ENCODE peak calls at places on chromosome 16, in nine cellular contexts. Z, X, J, V, A, R, E, G and C are unnamed samples.

GRCh38 chr16:84391151-84391873 is 23.0 kb downstream of the ATP2C2 start:
- DNase-seq in G (no peak), Z (no peak), A (no peak), E (no peak), J (no peak), R (no peak), X (no peak), V (no peak), C (no peak)

GRCh38 chr16:31128711-31129567 is 6.6 kb downstream of the PRSS8 start:
- DNase-seq in A (no peak), J (no peak), G (no peak), R (peak), E (peak), Z (no peak), V (no peak), X (no peak), C (no peak)

GRCh38 chr16:23579371-23579770 is 16.7 kb downstream of the NDUFAB1 start:
- DNase-seq in V (no peak), Z (no peak), R (no peak), E (no peak), X (no peak), A (no peak), G (no peak), J (no peak), C (no peak)

GRCh38 chr16:87715658-87716057 is 50.1 kb downstream of the KLHDC4 start:
- DNase-seq in E (no peak), J (no peak), G (no peak), A (no peak), V (no peak), X (no peak), R (no peak), Z (no peak), C (no peak)

GRCh38 chr16:57486858-57487834 is 853 bp upstream of the DOK4 start:
- DNase-seq in V (no peak), X (no peak), J (no peak), E (no peak), R (no peak), A (no peak), G (no peak), Z (no peak), C (no peak)

GRCh38 chr16:7374614-7375174 is 42.0 kb downstream of the RBFOX1 start:
- DNase-seq in A (peak), R (no peak), E (no peak), J (no peak), V (no peak), Z (no peak), X (no peak), G (no peak), C (no peak)

GRCh38 chr16:29148867-29149272 is 164.0 kb downstream of the LAT start:
- DNase-seq in R (no peak), E (peak), A (no peak), V (no peak), G (no peak), Z (no peak), J (no peak), X (no peak), C (no peak)

GRCh38 chr16:16143038-16143763 is 80.1 kb downstream of the ABCC6 start:
- DNase-seq in V (no peak), Z (peak), J (no peak), E (peak), A (no peak), X (no peak), G (peak), R (peak), C (peak)

GRCh38 chr16:31693733-31694132 is 166.0 kb downstream of the AHSP start:
- DNase-seq in E (no peak), Z (no peak), J (no peak), V (no peak), X (no peak), A (no peak), R (no peak), G (no peak), C (no peak)

GRCh38 chr16:10852948-10853347 is 24.1 kb upstream of the CIITA start:
- DNase-seq in E (no peak), X (no peak), G (no peak), V (no peak), R (no peak), Z (no peak), A (no peak), J (no peak), C (no peak)

GRCh38 chr16:2971985-2972784 is 3.0 kb downstream of the PAQR4 start:
- DNase-seq in A (no peak), E (no peak), R (no peak), G (no peak), X (no peak), J (no peak), V (no peak), Z (no peak), C (no peak)

GRCh38 chr16:29806641-29807425 is 504 bp downstream of the MAZ start:
- DNase-seq in A (peak), R (peak), E (peak), X (no peak), Z (peak), J (no peak), G (peak), V (no peak), C (peak)

GRCh38 chr16:11250091-11250785 is 5.8 kb downstream of the SOCS1 start:
- DNase-seq in X (no peak), R (no peak), Z (no peak), G (no peak), A (no peak), J (no peak), V (no peak), E (no peak), C (peak)

GRCh38 chr16:14496786-14497185 is 133.3 kb downstream of the PARN start:
- DNase-seq in V (no peak), J (no peak), G (no peak), R (no peak), Z (no peak), A (no peak), X (no peak), E (no peak), C (no peak)

GRCh38 chr16:51306116-51306515 is 155.0 kb upstream of the SALL1 start:
- DNase-seq in Z (no peak), J (no peak), V (no peak), X (no peak), G (no peak), E (no peak), A (no peak), R (no peak), C (no peak)

GRCh38 chr16:2895813-2896212 is 12.8 kb downstream of the FLYWCH2 start:
- DNase-seq in E (no peak), R (no peak), V (no peak), G (peak), X (no peak), A (no peak), J (no peak), Z (peak), C (no peak)

GRCh38 chr16:85401370-85401916 is 211.7 kb upstream of the GSE1 start:
- DNase-seq in R (no peak), X (no peak), V (no peak), J (no peak), A (no peak), Z (no peak), G (no peak), E (no peak), C (no peak)

GRCh38 chr16:29804020-29804419 is 2.3 kb upstream of the MAZ start:
- DNase-seq in R (no peak), V (no peak), G (no peak), X (no peak), Z (no peak), E (no peak), J (no peak), A (no peak), C (peak)

GRCh38 chr16:4239020-4239419 is 2.9 kb downstream of the SRL start:
- DNase-seq in G (no peak), Z (no peak), E (no peak), A (peak), J (no peak), R (no peak), V (no peak), X (no peak), C (no peak)

GRCh38 chr16:9791566-9791965 is 390.7 kb downstream of the GRIN2A start:
- DNase-seq in G (no peak), J (no peak), A (no peak), R (no peak), V (no peak), X (no peak), E (no peak), Z (no peak), C (no peak)

GRCh38 chr16:24986512-24987303 is 28.5 kb downstream of the ARHGAP17 start:
- DNase-seq in Z (peak), X (no peak), G (peak), V (no peak), A (no peak), J (no peak), R (peak), E (peak), C (no peak)

DNA sequence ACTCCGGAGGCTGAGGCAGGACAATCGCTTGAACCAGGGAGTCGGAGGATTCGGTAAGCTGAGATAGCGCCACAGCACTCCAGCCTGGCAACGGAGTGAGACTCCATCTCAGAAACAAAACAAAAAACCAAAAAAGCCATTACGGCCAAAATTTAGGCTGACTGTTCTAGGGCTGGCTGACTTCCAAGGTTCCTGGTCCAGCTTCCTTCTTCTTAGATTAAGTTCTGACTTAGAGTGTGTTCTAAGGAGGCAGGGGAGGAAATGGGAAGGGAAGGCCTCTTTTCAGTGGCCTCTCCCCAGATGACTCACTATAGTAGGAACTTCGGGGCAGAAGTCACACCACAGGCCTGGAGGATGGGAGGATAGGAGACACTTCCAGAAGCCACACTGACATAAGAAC is 27.7 kb upstream of the CLEC18B start:
- DNase-seq in A (no peak), V (peak), Z (peak), X (no peak), J (peak), G (no peak), R (peak), E (peak), C (no peak)
- TF ChIP-seq REST in A (no peak), V (no peak), Z (no peak), X (no peak), J (no peak), G (no peak), R (no peak), E (no peak), C (no peak)

GRCh38 chr16:27390157-27390556 is 11.8 kb upstream of the IL21R start:
- DNase-seq in E (no peak), A (no peak), J (no peak), R (no peak), G (no peak), X (no peak), V (no peak), Z (no peak), C (no peak)
- H3K4me3 ChIP-seq in E (no peak), A (no peak), J (no peak), R (no peak), G (no peak), X (no peak), V (no peak), Z (no peak), C (no peak)

GRCh38 chr16:54291107-54291980 is 4.8 kb upstream of the IRX3 start:
- DNase-seq in R (no peak), G (no peak), Z (no peak), E (no peak), A (no peak), J (no peak), V (no peak), X (no peak), C (peak)

GRCh38 chr16:54288592-54289241 is 2.1 kb upstream of the IRX3 start:
- DNase-seq in R (no peak), E (no peak), Z (no peak), A (no peak), J (no peak), V (no peak), G (no peak), X (no peak), C (peak)

GRCh38 chr16:54291981-54292487 is 5.4 kb upstream of the IRX3 start:
- DNase-seq in V (no peak), G (no peak), A (no peak), X (no peak), Z (no peak), E (no peak), R (no peak), J (no peak), C (peak)

GRCh38 chr16:54289242-54290051 is 2.9 kb upstream of the IRX3 start:
- DNase-seq in G (no peak), A (no peak), E (no peak), X (no peak), J (no peak), R (no peak), Z (no peak), V (no peak), C (peak)

DNA sequence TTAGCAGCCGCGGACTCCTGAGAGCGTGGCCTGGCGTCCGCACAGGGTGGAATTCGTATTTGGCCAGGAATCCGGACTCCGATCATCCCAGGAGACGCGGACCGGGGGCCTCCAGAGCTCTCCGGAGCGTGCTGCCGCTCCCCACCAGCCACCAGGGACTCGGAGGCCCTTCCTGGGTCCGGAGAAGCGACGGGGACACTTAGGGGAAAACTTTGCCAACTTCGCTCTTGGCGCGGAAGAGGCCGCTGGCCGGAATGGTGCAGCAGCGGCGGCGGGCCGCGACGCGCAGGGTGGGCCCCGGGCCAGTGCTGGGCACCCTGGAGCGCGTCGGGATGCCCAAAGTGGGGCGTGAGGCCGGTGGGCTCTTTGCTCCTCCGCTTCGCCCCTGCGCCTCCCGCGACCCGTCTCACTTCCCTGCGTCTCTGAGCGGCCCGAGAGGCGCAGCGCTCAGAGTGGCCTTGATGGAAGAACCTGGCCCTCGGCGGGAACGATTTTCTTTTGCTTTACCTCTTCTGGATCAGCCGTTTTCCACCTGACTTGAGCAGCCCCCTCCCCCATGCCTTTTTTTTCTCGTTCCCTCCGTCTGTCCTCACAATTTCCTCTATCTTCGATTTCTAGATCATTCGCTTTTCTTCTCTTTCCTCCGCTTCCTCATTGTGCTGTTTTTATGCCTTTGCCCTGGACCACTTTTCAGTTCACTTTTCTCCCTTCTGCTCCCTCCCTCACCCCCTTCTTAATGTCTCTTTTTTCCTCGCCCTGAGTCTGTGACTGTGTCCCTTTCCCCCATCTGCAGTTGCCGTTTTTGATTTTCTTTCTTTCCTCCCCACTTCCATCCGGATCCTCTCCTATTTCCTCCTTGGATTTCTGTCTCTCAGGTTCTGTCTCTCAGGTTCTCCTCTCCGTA is 3.9 kb upstream of the IRX3 start:
- DNase-seq in V (no peak), R (no peak), A (no peak), X (no peak), J (no peak), E (no peak), G (no peak), Z (no peak), C (peak)
- TF ChIP-seq REST in V (no peak), R (no peak), A (no peak), X (no peak), J (no peak), E (no peak), G (no peak), Z (no peak), C (no peak)

GRCh38 chr16:88940196-88941050 is 36.6 kb downstream of the CBFA2T3 start:
- DNase-seq in G (no peak), X (no peak), J (no peak), Z (peak), R (no peak), A (peak), E (no peak), V (no peak), C (peak)
- H3K4me3 ChIP-seq in G (no peak), X (peak), J (peak), Z (peak), R (no peak), A (no peak), E (no peak), V (peak), C (peak)

GRCh38 chr16:68592466-68593337 is 52.4 kb upstream of the CDH3 start:
- DNase-seq in V (no peak), Z (peak), J (no peak), A (no peak), G (peak), X (no peak), R (no peak), E (peak), C (peak)
- TF ChIP-seq REST in V (no peak), Z (no peak), J (no peak), A (no peak), G (no peak), X (no peak), R (no peak), E (no peak), C (no peak)

DNA sequence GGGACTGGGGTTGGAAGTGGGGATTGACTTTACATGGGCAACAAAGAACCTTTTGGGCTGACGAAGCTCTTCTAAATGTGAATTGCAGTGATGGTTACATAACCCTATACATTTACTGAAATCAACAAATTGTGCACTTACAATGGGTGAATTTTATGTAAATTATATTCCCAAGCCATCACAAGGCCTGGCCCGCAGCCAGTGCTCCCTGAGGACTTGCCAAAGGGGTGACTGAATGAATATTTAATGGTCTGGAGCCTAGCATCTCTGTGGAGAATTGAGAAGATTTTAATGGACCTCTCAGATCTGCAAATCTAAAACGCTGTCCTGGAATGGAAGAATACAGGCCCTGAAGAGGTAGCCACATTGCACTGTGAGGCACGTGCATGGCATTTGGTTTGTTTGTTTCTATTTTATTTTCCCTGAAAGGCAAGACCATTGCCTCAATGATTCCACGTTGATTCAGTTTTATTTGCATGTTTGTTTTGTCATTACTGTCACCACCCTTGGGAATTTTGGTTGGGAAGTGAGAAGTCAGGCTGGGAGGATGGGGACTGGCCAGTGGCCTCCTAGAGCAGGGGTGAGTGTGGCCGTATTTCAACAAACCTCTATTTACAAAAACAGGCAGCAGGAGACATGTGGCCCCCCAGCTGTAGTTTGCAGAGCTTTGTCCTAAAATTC is 40.3 kb upstream of the GCSH start:
- DNase-seq in Z (peak), R (no peak), E (no peak), V (no peak), J (no peak), G (no peak), A (no peak), X (no peak), C (no peak)
- H3K4me3 ChIP-seq in Z (no peak), R (no peak), E (no peak), V (no peak), J (no peak), G (no peak), A (no peak), X (no peak), C (no peak)

GRCh38 chr16:20866792-20867191 is 33.4 kb downstream of the DCUN1D3 start:
- DNase-seq in E (no peak), X (no peak), G (no peak), Z (no peak), R (no peak), J (no peak), A (no peak), V (no peak), C (no peak)
- TF ChIP-seq REST in E (no peak), X (no peak), G (no peak), Z (no peak), R (no peak), J (no peak), A (no peak), V (no peak), C (no peak)

GRCh38 chr16:68083239-68083781 is 1.9 kb upstream of the NFATC3 start:
- DNase-seq in J (no peak), V (no peak), X (no peak), G (no peak), Z (no peak), E (no peak), A (no peak), R (no peak), C (no peak)
- H3K4me3 ChIP-seq in J (no peak), V (no peak), X (no peak), G (peak), Z (no peak), E (no peak), A (no peak), R (no peak), C (peak)